ENCODE peak calls at places on chromosome 5, in seven cellular contexts. One of them, this sample, is unnamed.

GRCh38 chr5:101942321-101942882 is 353.7 kb downstream of the SLCO4C1 start:
- DNase-seq in HCT116: peak; percentile 27
- DNase-seq in SK-N-SH: peak; percentile 27
- DNase-seq in Panc1: peak; percentile 32
- DNase-seq in HepG2: peak; percentile 27
- DNase-seq in K562: no peak
- DNase-seq in H1: peak; percentile 59
- DNase-seq in this sample: no peak

GRCh38 chr5:78907255-78907886 is 77.7 kb downstream of the ARSB start:
- DNase-seq in HCT116: no peak
- DNase-seq in SK-N-SH: no peak
- DNase-seq in Panc1: no peak
- DNase-seq in HepG2: no peak
- DNase-seq in K562: no peak
- DNase-seq in H1: no peak
- DNase-seq in this sample: peak; percentile 34

GRCh38 chr5:173246135-173246495 is 11.1 kb upstream of the NKX2-5 start:
- DNase-seq in HCT116: no peak
- DNase-seq in SK-N-SH: no peak
- DNase-seq in Panc1: no peak
- DNase-seq in HepG2: no peak
- DNase-seq in K562: no peak
- DNase-seq in H1: no peak
- DNase-seq in this sample: no peak

GRCh38 chr5:170641589-170642031 is 137.8 kb downstream of the KCNIP1 start:
- DNase-seq in HCT116: no peak
- DNase-seq in SK-N-SH: no peak
- DNase-seq in Panc1: no peak
- DNase-seq in HepG2: no peak
- DNase-seq in K562: no peak
- DNase-seq in H1: no peak
- DNase-seq in this sample: no peak

GRCh38 chr5:134171972-134172371 is 4.8 kb downstream of the SKP1 start:
- DNase-seq in HCT116: no peak
- DNase-seq in SK-N-SH: no peak
- DNase-seq in Panc1: no peak
- DNase-seq in HepG2: no peak
- DNase-seq in K562: no peak
- DNase-seq in H1: no peak
- DNase-seq in this sample: no peak

GRCh38 chr5:14268738-14269137 is 125.6 kb downstream of the TRIO start:
- DNase-seq in HCT116: no peak
- DNase-seq in SK-N-SH: no peak
- DNase-seq in Panc1: no peak
- DNase-seq in HepG2: no peak
- DNase-seq in K562: no peak
- DNase-seq in H1: no peak
- DNase-seq in this sample: no peak

GRCh38 chr5:42840842-42841574 is 29.3 kb upstream of the SELENOP start:
- DNase-seq in HCT116: no peak
- DNase-seq in SK-N-SH: no peak
- DNase-seq in Panc1: no peak
- DNase-seq in HepG2: no peak
- DNase-seq in K562: no peak
- DNase-seq in H1: no peak
- DNase-seq in this sample: no peak

GRCh38 chr5:172837640-172838039 is 3.6 kb downstream of the ERGIC1 start:
- DNase-seq in HCT116: no peak
- DNase-seq in SK-N-SH: no peak
- DNase-seq in Panc1: no peak
- DNase-seq in HepG2: no peak
- DNase-seq in K562: no peak
- DNase-seq in H1: no peak
- DNase-seq in this sample: peak; percentile 73

GRCh38 chr5:149667084-149667826 is 62.9 kb upstream of the PPARGC1B start:
- DNase-seq in HCT116: peak; percentile 57
- DNase-seq in SK-N-SH: peak; percentile 69
- DNase-seq in Panc1: peak; percentile 13
- DNase-seq in HepG2: peak; percentile 25
- DNase-seq in K562: peak; percentile 67
- DNase-seq in H1: peak; percentile 77
- DNase-seq in this sample: peak; percentile 38

GRCh38 chr5:111734013-111734412 is 23.0 kb downstream of the NREP start:
- DNase-seq in HCT116: no peak
- DNase-seq in SK-N-SH: no peak
- DNase-seq in Panc1: no peak
- DNase-seq in HepG2: no peak
- DNase-seq in K562: no peak
- DNase-seq in H1: no peak
- DNase-seq in this sample: no peak

GRCh38 chr5:126503602-126504104 is 80.4 kb downstream of the GRAMD2B start:
- DNase-seq in HCT116: no peak
- DNase-seq in SK-N-SH: no peak
- DNase-seq in Panc1: peak; percentile 15
- DNase-seq in HepG2: no peak
- DNase-seq in K562: no peak
- DNase-seq in H1: no peak
- DNase-seq in this sample: no peak

GRCh38 chr5:172793577-172794488 is 22.8 kb upstream of the DUSP1 start:
- DNase-seq in HCT116: no peak
- DNase-seq in SK-N-SH: no peak
- DNase-seq in Panc1: no peak
- DNase-seq in HepG2: peak; percentile 70
- DNase-seq in K562: no peak
- DNase-seq in H1: no peak
- DNase-seq in this sample: no peak

GRCh38 chr5:78896128-78896527 is 89.0 kb downstream of the ARSB start:
- DNase-seq in HCT116: no peak
- DNase-seq in SK-N-SH: no peak
- DNase-seq in Panc1: no peak
- DNase-seq in HepG2: no peak
- DNase-seq in K562: no peak
- DNase-seq in H1: no peak
- DNase-seq in this sample: no peak

GRCh38 chr5:140000332-140000731 is 42.8 kb downstream of the NRG2 start:
- DNase-seq in HCT116: no peak
- DNase-seq in SK-N-SH: no peak
- DNase-seq in Panc1: no peak
- DNase-seq in HepG2: no peak
- DNase-seq in K562: no peak
- DNase-seq in H1: no peak
- DNase-seq in this sample: no peak

GRCh38 chr5:141149812-141150211 is at the start of gene PCDHB6:
- DNase-seq in HCT116: no peak
- DNase-seq in SK-N-SH: peak; percentile 76
- DNase-seq in Panc1: no peak
- DNase-seq in HepG2: peak; percentile 56
- DNase-seq in K562: no peak
- DNase-seq in H1: peak; percentile 60
- DNase-seq in this sample: no peak

GRCh38 chr5:180540050-180540694 is 46.0 kb downstream of the CNOT6 start:
- DNase-seq in HCT116: no peak
- DNase-seq in SK-N-SH: no peak
- DNase-seq in Panc1: no peak
- DNase-seq in HepG2: no peak
- DNase-seq in K562: no peak
- DNase-seq in H1: no peak
- DNase-seq in this sample: no peak

GRCh38 chr5:7415948-7416535 is 20.1 kb downstream of the ADCY2 start:
- DNase-seq in HCT116: no peak
- DNase-seq in SK-N-SH: no peak
- DNase-seq in Panc1: no peak
- DNase-seq in HepG2: no peak
- DNase-seq in K562: no peak
- DNase-seq in H1: no peak
- DNase-seq in this sample: no peak

GRCh38 chr5:144084971-144085370 is 85.5 kb downstream of the YIPF5 start:
- DNase-seq in HCT116: no peak
- DNase-seq in SK-N-SH: no peak
- DNase-seq in Panc1: no peak
- DNase-seq in HepG2: no peak
- DNase-seq in K562: no peak
- DNase-seq in H1: no peak
- DNase-seq in this sample: no peak

GRCh38 chr5:134547579-134547978 is 22.1 kb downstream of the JADE2 start:
- DNase-seq in HCT116: no peak
- DNase-seq in SK-N-SH: no peak
- DNase-seq in Panc1: no peak
- DNase-seq in HepG2: no peak
- DNase-seq in K562: no peak
- DNase-seq in H1: no peak
- DNase-seq in this sample: no peak

GRCh38 chr5:26148569-26149107 is 889.7 kb downstream of the CDH9 start:
- DNase-seq in HCT116: no peak
- DNase-seq in SK-N-SH: no peak
- DNase-seq in Panc1: no peak
- DNase-seq in HepG2: no peak
- DNase-seq in K562: no peak
- DNase-seq in H1: peak; percentile 45
- DNase-seq in this sample: no peak

GRCh38 chr5:134732819-134733218 is 5.5 kb upstream of the CAMLG start:
- DNase-seq in HCT116: no peak
- DNase-seq in SK-N-SH: no peak
- DNase-seq in Panc1: no peak
- DNase-seq in HepG2: no peak
- DNase-seq in K562: no peak
- DNase-seq in H1: no peak
- DNase-seq in this sample: no peak

GRCh38 chr5:89613222-89613956 is 730.4 kb upstream of the MEF2C start:
- DNase-seq in HCT116: no peak
- DNase-seq in SK-N-SH: no peak
- DNase-seq in Panc1: peak; percentile 39
- DNase-seq in HepG2: no peak
- DNase-seq in K562: no peak
- DNase-seq in H1: no peak
- DNase-seq in this sample: peak; percentile 31

GRCh38 chr5:92401492-92401891 is 1018.4 kb upstream of the ARRDC3 start:
- DNase-seq in HCT116: no peak
- DNase-seq in SK-N-SH: no peak
- DNase-seq in Panc1: no peak
- DNase-seq in HepG2: no peak
- DNase-seq in K562: no peak
- DNase-seq in H1: no peak
- DNase-seq in this sample: no peak

GRCh38 chr5:148653840-148654781 is at the start of gene HTR4:
- DNase-seq in HCT116: no peak
- DNase-seq in SK-N-SH: peak; percentile 77
- DNase-seq in Panc1: no peak
- DNase-seq in HepG2: no peak
- DNase-seq in K562: no peak
- DNase-seq in H1: peak; percentile 54
- DNase-seq in this sample: no peak

GRCh38 chr5:139650689-139651501 is 2.7 kb downstream of the CXXC5 start:
- DNase-seq in HCT116: no peak
- DNase-seq in SK-N-SH: peak; percentile 79
- DNase-seq in Panc1: no peak
- DNase-seq in HepG2: peak; percentile 87
- DNase-seq in K562: peak; percentile 54
- DNase-seq in H1: no peak
- DNase-seq in this sample: no peak

GRCh38 chr5:42984307-42984706 is 55.8 kb downstream of the ANXA2R start:
- DNase-seq in HCT116: no peak
- DNase-seq in SK-N-SH: no peak
- DNase-seq in Panc1: no peak
- DNase-seq in HepG2: no peak
- DNase-seq in K562: no peak
- DNase-seq in H1: no peak
- DNase-seq in this sample: no peak

GRCh38 chr5:35129276-35129675 is 81.5 kb upstream of the AGXT2 start:
- DNase-seq in HCT116: no peak
- DNase-seq in SK-N-SH: no peak
- DNase-seq in Panc1: no peak
- DNase-seq in HepG2: no peak
- DNase-seq in K562: no peak
- DNase-seq in H1: no peak
- DNase-seq in this sample: no peak

GRCh38 chr5:62722360-62722759 is 143.7 kb downstream of the LRRC70 start:
- DNase-seq in HCT116: no peak
- DNase-seq in SK-N-SH: no peak
- DNase-seq in Panc1: no peak
- DNase-seq in HepG2: peak; percentile 4
- DNase-seq in K562: peak; percentile 33
- DNase-seq in H1: no peak
- DNase-seq in this sample: no peak
- TF ChIP-seq CTCF in HCT116: peak; percentile 27
- TF ChIP-seq CTCF in SK-N-SH: peak; percentile 14
- TF ChIP-seq CTCF in Panc1: no peak
- TF ChIP-seq CTCF in HepG2: no peak
- TF ChIP-seq CTCF in K562: peak; percentile 14
- TF ChIP-seq CTCF in H1: peak; percentile 16
- TF ChIP-seq CTCF in this sample: no peak

GRCh38 chr5:99900302-99900811 is 634.8 kb upstream of the FAM174A start:
- DNase-seq in HCT116: peak; percentile 69
- DNase-seq in SK-N-SH: no peak
- DNase-seq in Panc1: peak; percentile 83
- DNase-seq in HepG2: no peak
- DNase-seq in K562: no peak
- DNase-seq in H1: no peak
- DNase-seq in this sample: no peak
- TF ChIP-seq POLR2AphosphoS5 in HCT116: no peak
- TF ChIP-seq POLR2AphosphoS5 in SK-N-SH: peak; percentile 61
- TF ChIP-seq POLR2AphosphoS5 in Panc1: peak; percentile 83
- TF ChIP-seq POLR2AphosphoS5 in HepG2: no peak
- TF ChIP-seq POLR2AphosphoS5 in K562: no peak
- TF ChIP-seq POLR2AphosphoS5 in H1: no peak
- TF ChIP-seq POLR2AphosphoS5 in this sample: no peak

DNA sequence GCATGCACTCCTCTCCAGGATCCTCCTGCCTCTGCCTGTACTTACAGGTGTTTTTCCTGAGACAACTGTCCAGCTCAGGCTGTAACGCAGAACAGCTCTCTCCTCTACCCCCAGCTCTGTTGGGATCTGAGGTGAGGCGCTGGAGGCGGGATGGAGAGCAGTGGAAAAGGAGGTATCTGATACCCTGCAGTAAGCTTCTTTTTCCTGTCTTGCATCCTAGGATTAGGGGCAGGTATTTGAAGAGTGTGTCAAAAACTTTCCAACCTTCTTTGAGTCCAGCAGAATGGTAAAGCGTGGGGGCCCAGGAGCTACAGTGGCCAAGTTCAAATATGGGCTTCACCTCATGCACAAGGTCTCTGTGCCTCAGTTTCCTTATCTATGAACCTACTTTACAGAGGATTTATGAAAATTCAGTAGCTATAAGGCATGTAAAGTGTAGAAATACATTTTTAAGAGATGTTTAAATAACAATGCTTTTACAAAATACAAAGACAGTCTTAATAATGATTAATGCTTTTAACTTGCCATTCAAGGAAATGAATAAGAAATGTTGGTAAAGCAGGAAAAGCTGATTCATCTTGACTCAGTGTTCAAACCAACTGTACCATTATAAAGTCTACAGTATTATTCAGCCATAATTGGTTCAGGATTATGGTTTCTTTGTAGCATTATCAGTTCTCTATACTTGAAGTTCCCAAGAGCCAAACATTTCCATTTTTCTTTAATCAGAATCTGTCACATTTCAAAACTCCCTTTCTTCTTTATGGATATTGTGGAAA is 26.1 kb downstream of the MAP1B start:
- DNase-seq in HCT116: no peak
- DNase-seq in SK-N-SH: no peak
- DNase-seq in Panc1: peak; percentile 45
- DNase-seq in HepG2: no peak
- DNase-seq in K562: no peak
- DNase-seq in H1: no peak
- DNase-seq in this sample: no peak
- TF ChIP-seq SIN3A in HCT116: no peak
- TF ChIP-seq SIN3A in SK-N-SH: no peak
- TF ChIP-seq SIN3A in Panc1: no peak
- TF ChIP-seq SIN3A in HepG2: no peak
- TF ChIP-seq SIN3A in K562: no peak
- TF ChIP-seq SIN3A in H1: no peak
- TF ChIP-seq SIN3A in this sample: no peak

GRCh38 chr5:59380350-59380951 is 513.1 kb downstream of the PDE4D start:
- DNase-seq in HCT116: peak; percentile 37
- DNase-seq in SK-N-SH: peak; percentile 28
- DNase-seq in Panc1: peak; percentile 48
- DNase-seq in HepG2: peak; percentile 50
- DNase-seq in K562: peak; percentile 7
- DNase-seq in H1: no peak
- DNase-seq in this sample: peak; percentile 76
- TF ChIP-seq CTCF in HCT116: peak; percentile 54
- TF ChIP-seq CTCF in SK-N-SH: peak; percentile 74
- TF ChIP-seq CTCF in Panc1: peak; percentile 48
- TF ChIP-seq CTCF in HepG2: peak; percentile 68
- TF ChIP-seq CTCF in K562: peak; percentile 32
- TF ChIP-seq CTCF in H1: peak; percentile 20
- TF ChIP-seq CTCF in this sample: peak; percentile 64